ENCODE peak calls at places on chromosomes 6 and 20, in nine cellular contexts. G is neural crest cell, P is AG10803, W is SK-N-SH, M is bronchial epithelial cell, B is heart right ventricle, T is omental fat pad, C is GM13977, F is choroid plexus epithelial cell. E is an unnamed sample.
A peak's percentile ranks its signal among the peaks of the same experiment; 100 is the strongest.

GRCh38 chr20:16007164-16007563 is 566.1 kb downstream of the KIF16B start:
- DNase-seq in C (peak; percentile 15), W (no peak), M (no peak), T (no peak), F (no peak), G (no peak), B (no peak), P (no peak), E (no peak)

GRCh38 chr6:139152088-139152891 is 17.4 kb downstream of the HECA start:
- DNase-seq in T (no peak), F (peak; percentile 48), C (no peak), M (no peak), G (no peak), B (no peak), P (no peak), W (no peak), E (no peak)

GRCh38 chr6:78909391-78909790 is 42.0 kb downstream of the IRAK1BP1 start:
- DNase-seq in B (no peak), P (peak; percentile 88), T (no peak), W (no peak), F (peak; percentile 78), M (peak; percentile 76), C (peak; percentile 29), G (no peak), E (peak; percentile 57)

GRCh38 chr20:46566125-46566524 is 15.7 kb upstream of the OCSTAMP start:
- DNase-seq in T (no peak), C (no peak), W (no peak), M (no peak), F (no peak), B (no peak), P (no peak), G (no peak), E (no peak)

GRCh38 chr6:117538615-117539014 is 56.1 kb downstream of the DCBLD1 start:
- DNase-seq in W (no peak), C (no peak), F (no peak), P (no peak), T (no peak), M (no peak), G (no peak), B (no peak), E (no peak)

GRCh38 chr6:77341058-77341986 is 122.0 kb downstream of the HTR1B start:
- DNase-seq in G (no peak), M (peak; percentile 11), T (no peak), C (no peak), P (no peak), B (peak; percentile 37), F (peak; percentile 18), W (no peak), E (peak; percentile 32)

GRCh38 chr6:165791306-165791705 is 128.3 kb upstream of the PDE10A start:
- DNase-seq in M (no peak), B (no peak), W (no peak), P (no peak), F (no peak), C (no peak), G (no peak), T (no peak), E (no peak)

GRCh38 chr6:140253096-140253495 is 878.6 kb upstream of the CITED2 start:
- DNase-seq in P (peak; percentile 57), W (no peak), F (peak; percentile 53), C (no peak), B (no peak), T (no peak), M (peak; percentile 42), G (no peak), E (peak; percentile 9)

GRCh38 chr6:109793015-109793414 is 101.9 kb downstream of the FIG4 start:
- DNase-seq in W (no peak), P (no peak), M (no peak), B (no peak), T (no peak), F (no peak), C (no peak), G (no peak), E (no peak)

GRCh38 chr20:34369265-34369664 is 6.2 kb downstream of the ITCH start:
- DNase-seq in F (no peak), W (no peak), B (no peak), P (no peak), G (no peak), T (no peak), C (no peak), M (peak; percentile 55), E (no peak)

GRCh38 chr6:815348-815738 is 122.4 kb upstream of the EXOC2 start:
- DNase-seq in T (no peak), P (no peak), M (no peak), C (no peak), G (no peak), W (peak; percentile 27), F (no peak), B (no peak), E (no peak)

GRCh38 chr20:4637081-4637797 is 84.5 kb upstream of the PRND start:
- DNase-seq in G (no peak), P (peak; percentile 46), B (no peak), M (peak; percentile 50), F (no peak), W (no peak), T (no peak), C (no peak), E (peak; percentile 7)

GRCh38 chr6:7912024-7912423 is 1.4 kb upstream of the TXNDC5 start:
- DNase-seq in W (no peak), T (no peak), B (peak; percentile 34), P (peak; percentile 42), G (no peak), C (no peak), F (no peak), M (no peak), E (peak; percentile 68)

GRCh38 chr6:125790403-125791150 is at the start of gene NCOA7:
- DNase-seq in T (no peak), C (peak; percentile 88), B (peak; percentile 85), M (peak; percentile 45), P (peak; percentile 68), F (peak; percentile 79), G (peak; percentile 54), W (peak; percentile 93), E (peak; percentile 61)

GRCh38 chr6:1485678-1486077 is 96.3 kb downstream of the FOXF2 start:
- DNase-seq in B (no peak), W (no peak), P (peak; percentile 80), M (peak; percentile 97), G (no peak), T (no peak), F (peak; percentile 90), C (no peak), E (peak; percentile 94)

GRCh38 chr6:21341910-21342309 is 251.6 kb upstream of the SOX4 start:
- DNase-seq in M (no peak), T (no peak), F (no peak), C (no peak), G (no peak), B (no peak), W (no peak), P (no peak), E (no peak)

DNA sequence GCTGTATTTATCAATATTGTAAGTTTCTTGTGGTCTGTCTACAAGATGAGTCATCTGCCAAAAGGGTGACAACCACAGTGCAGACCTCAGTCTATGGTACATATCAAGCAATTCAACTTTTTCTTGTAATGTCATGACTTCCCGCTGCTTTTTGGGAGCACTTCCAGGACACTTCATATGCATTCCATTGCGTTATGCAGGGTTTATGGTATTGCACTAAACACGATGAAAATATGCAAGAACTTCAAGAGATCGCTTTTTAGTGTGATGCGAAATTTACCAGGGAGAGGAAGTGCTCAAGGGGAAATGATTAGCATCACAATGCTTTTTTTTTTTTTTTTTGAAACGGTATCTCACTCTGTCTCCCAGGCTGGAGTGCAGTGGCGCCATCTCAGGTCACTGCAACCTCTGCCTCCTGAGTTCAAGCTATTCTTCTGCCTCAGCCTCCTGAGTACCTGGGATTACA is 166.5 kb downstream of the TFAP2A start:
- DNase-seq in G (no peak), M (peak; percentile 22), T (no peak), C (no peak), F (peak; percentile 23), W (no peak), B (no peak), P (peak; percentile 25), E (no peak)
- TF ChIP-seq CTCF in G (no peak), M (no peak), T (no peak), C (no peak), F (no peak), W (no peak), B (no peak), P (no peak), E (no peak)

GRCh38 chr20:1800777-1801176 is 94.4 kb upstream of the SIRPA start:
- DNase-seq in W (peak; percentile 43), C (peak; percentile 50), M (peak; percentile 50), G (no peak), B (no peak), F (peak; percentile 70), P (peak; percentile 50), T (no peak), E (peak; percentile 68)
- TF ChIP-seq CTCF in W (peak; percentile 66), C (peak; percentile 43), M (peak; percentile 21), G (peak; percentile 47), B (peak; percentile 33), F (peak; percentile 67), P (peak; percentile 65), T (no peak), E (peak; percentile 62)

GRCh38 chr6:132832891-132833290 is 18.5 kb downstream of the RPS12 start:
- DNase-seq in F (no peak), M (no peak), W (no peak), T (no peak), C (no peak), G (no peak), B (no peak), P (no peak), E (no peak)

GRCh38 chr6:132830236-132830799 is 15.9 kb downstream of the RPS12 start:
- DNase-seq in P (peak; percentile 38), C (peak; percentile 24), T (no peak), B (no peak), M (peak; percentile 41), G (no peak), F (peak; percentile 75), W (peak; percentile 57), E (peak; percentile 37)
- TF ChIP-seq CTCF in P (peak; percentile 69), C (peak; percentile 66), T (no peak), B (peak; percentile 58), M (peak; percentile 44), G (peak; percentile 78), F (peak; percentile 77), W (peak; percentile 63), E (peak; percentile 49)

GRCh38 chr6:3573670-3574069 is 116.8 kb upstream of the SLC22A23 start:
- DNase-seq in F (no peak), W (no peak), T (no peak), G (no peak), M (no peak), P (no peak), C (no peak), B (no peak), E (no peak)

GRCh38 chr6:3575166-3575565 is 118.3 kb upstream of the SLC22A23 start:
- DNase-seq in B (no peak), M (no peak), G (no peak), P (no peak), C (no peak), T (no peak), W (no peak), F (no peak), E (no peak)

GRCh38 chr6:3577517-3577916 is 120.7 kb upstream of the SLC22A23 start:
- DNase-seq in T (no peak), B (no peak), M (no peak), P (no peak), W (no peak), G (no peak), F (no peak), C (no peak), E (no peak)

GRCh38 chr6:3578981-3579380 is 122.1 kb upstream of the SLC22A23 start:
- DNase-seq in P (no peak), W (no peak), F (no peak), M (peak; percentile 52), T (no peak), C (no peak), G (no peak), B (no peak), E (no peak)

GRCh38 chr6:3575701-3576100 is 118.9 kb upstream of the SLC22A23 start:
- DNase-seq in G (no peak), T (no peak), M (no peak), P (no peak), W (no peak), F (no peak), B (no peak), C (no peak), E (no peak)
- TF ChIP-seq CTCF in G (no peak), T (no peak), M (no peak), P (no peak), W (no peak), F (no peak), B (no peak), C (no peak), E (no peak)